ENCODE peak calls at places on chromosomes 5 and 9, in eight cellular contexts. C, O, D, K, I, E, L and T are unnamed samples.

GRCh38 chr5:176553260-176554085 is 4.3 kb downstream of the CDHR2 start:
- DNase-seq in C (no peak), O (peak; percentile 76), D (no peak), K (peak; percentile 95), I (no peak), E (no peak), L (no peak), T (no peak)

GRCh38 chr9:12640021-12640587 is 53.1 kb upstream of the TYRP1 start:
- DNase-seq in C (no peak), O (peak; percentile 72), D (peak; percentile 43), K (peak; percentile 57), I (peak; percentile 16), E (no peak), L (no peak), T (no peak)

GRCh38 chr9:129761901-129762359 is 9.1 kb upstream of the PTGES start:
- DNase-seq in C (no peak), O (no peak), D (peak; percentile 83), K (peak; percentile 35), I (no peak), E (no peak), L (no peak), T (no peak)

GRCh38 chr9:120080781-120081180 is 499.2 kb downstream of the CDK5RAP2 start:
- DNase-seq in C (no peak), O (no peak), D (no peak), K (no peak), I (no peak), E (no peak), L (no peak), T (no peak)

GRCh38 chr5:65928860-65929259 is 2.5 kb downstream of the ERBIN start:
- DNase-seq in C (no peak), O (no peak), D (no peak), K (no peak), I (no peak), E (no peak), L (no peak), T (no peak)

GRCh38 chr5:157582731-157583580 is 7.4 kb upstream of the ADAM19 start:
- DNase-seq in C (no peak), O (no peak), D (no peak), K (no peak), I (no peak), E (no peak), L (no peak), T (no peak)

GRCh38 chr9:87324613-87325194 is 173.0 kb upstream of the DAPK1 start:
- DNase-seq in C (no peak), O (peak; percentile 72), D (peak; percentile 68), K (peak; percentile 58), I (no peak), E (peak; percentile 43), L (no peak), T (no peak)

GRCh38 chr9:113973963-113974413 is 97.9 kb downstream of the ZNF618 start:
- DNase-seq in C (no peak), O (no peak), D (peak; percentile 25), K (no peak), I (no peak), E (no peak), L (no peak), T (no peak)

GRCh38 chr5:159469496-159470370 is 139.4 kb upstream of the IL12B start:
- DNase-seq in C (no peak), O (no peak), D (no peak), K (peak; percentile 61), I (peak; percentile 8), E (peak; percentile 11), L (no peak), T (no peak)

GRCh38 chr9:78354324-78354973 is 57.5 kb downstream of the PSAT1 start:
- DNase-seq in C (no peak), O (no peak), D (no peak), K (peak; percentile 18), I (no peak), E (no peak), L (no peak), T (no peak)

GRCh38 chr9:5122542-5122941 is 62.9 kb downstream of the INSL6 start:
- DNase-seq in C (no peak), O (no peak), D (no peak), K (peak; percentile 15), I (no peak), E (no peak), L (no peak), T (no peak)

GRCh38 chr9:115035872-115036612 is 81.9 kb downstream of the TNC start:
- DNase-seq in C (no peak), O (peak; percentile 27), D (peak; percentile 86), K (no peak), I (no peak), E (no peak), L (no peak), T (no peak)

GRCh38 chr5:172727551-172727950 is 43.4 kb downstream of the DUSP1 start:
- DNase-seq in C (peak; percentile 35), O (no peak), D (no peak), K (no peak), I (no peak), E (no peak), L (no peak), T (no peak)

GRCh38 chr5:25295067-25295466 is 650.3 kb upstream of the CDH10 start:
- DNase-seq in C (no peak), O (peak; percentile 19), D (no peak), K (peak; percentile 72), I (no peak), E (no peak), L (no peak), T (no peak)

GRCh38 chr5:73448451-73449136 is at the start of gene FOXD1:
- DNase-seq in C (peak; percentile 85), O (peak; percentile 87), D (peak; percentile 97), K (peak; percentile 83), I (peak; percentile 60), E (no peak), L (no peak), T (peak; percentile 53)

GRCh38 chr9:136239963-136240330 is 5.7 kb downstream of the QSOX2 start:
- DNase-seq in C (no peak), O (no peak), D (no peak), K (no peak), I (no peak), E (no peak), L (no peak), T (no peak)

GRCh38 chr9:18002718-18003438 is 424.0 kb downstream of the SH3GL2 start:
- DNase-seq in C (no peak), O (peak; percentile 60), D (no peak), K (no peak), I (no peak), E (no peak), L (no peak), T (no peak)

DNA sequence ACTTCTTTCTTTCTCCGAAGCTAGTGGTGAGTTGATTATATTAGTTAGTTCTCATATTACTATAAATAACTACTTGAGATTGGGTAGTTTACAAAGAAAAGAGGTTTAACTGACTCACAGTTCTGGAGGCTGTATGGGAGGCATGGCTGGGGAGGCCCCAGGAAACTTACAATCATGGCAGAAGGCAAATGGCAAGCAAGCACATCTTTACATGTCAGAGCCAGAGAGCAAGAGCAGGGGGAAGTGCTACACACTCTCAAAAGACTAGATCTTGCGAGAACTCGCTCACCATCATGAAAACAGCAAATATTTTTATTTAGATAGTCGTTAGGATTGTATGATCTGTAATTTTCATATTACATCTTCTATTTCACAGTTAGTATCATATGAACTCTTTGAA is 711.2 kb downstream of the PTPRD start:
- DNase-seq in C (no peak), O (no peak), D (no peak), K (no peak), I (no peak), E (no peak), L (no peak), T (no peak)
- H3K27ac ChIP-seq in C (no peak overlapping the region), O (no peak overlapping the region), D (no peak overlapping the region), K (no peak overlapping the region), I (no peak overlapping the region), E (no peak overlapping the region), L (no peak overlapping the region), T (no peak overlapping the region)

GRCh38 chr5:17114233-17114632 is 103.2 kb upstream of the BASP1 start:
- DNase-seq in C (no peak), O (no peak), D (no peak), K (peak; percentile 96), I (no peak), E (no peak), L (no peak), T (no peak)
- H3K4me3 ChIP-seq in C (no peak overlapping the region), O (no peak overlapping the region), D (no peak overlapping the region), K (peak overlapping the region; percentile 34), I (no peak overlapping the region), E (no peak overlapping the region), L (no peak overlapping the region), T (no peak overlapping the region)

DNA sequence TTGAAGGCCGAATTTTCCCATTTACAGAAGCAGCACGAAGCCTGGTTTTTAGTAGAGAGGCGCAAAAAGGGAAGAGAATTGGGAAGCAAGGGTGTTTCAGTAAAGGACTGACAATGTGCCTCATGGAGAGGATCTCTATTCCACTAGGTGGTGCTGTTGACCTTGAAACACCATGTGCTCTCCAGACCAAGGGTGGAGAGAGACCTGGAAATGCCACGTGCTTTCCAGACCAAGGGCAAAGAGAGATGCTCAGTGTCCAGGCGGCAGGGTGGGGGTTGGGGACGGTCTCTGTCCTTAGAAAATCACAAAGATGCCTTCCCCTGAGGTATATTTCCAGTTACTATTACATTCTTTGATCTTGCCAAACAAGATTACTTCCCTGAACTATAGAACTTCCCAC is 425.3 kb downstream of the CSNK1G3 start:
- DNase-seq in C (no peak), O (peak; percentile 25), D (peak; percentile 67), K (peak; percentile 72), I (peak; percentile 9), E (no peak), L (no peak), T (no peak)
- H3K9me3 ChIP-seq in C (peaks cover 11% of the 10 kb centered on the region), O (peaks cover 8% of the 10 kb centered on the region), D (peaks cover 14% of the 10 kb centered on the region), K (no peaks in the 10 kb centered on the region), I (no peaks in the 10 kb centered on the region), E (no peaks in the 10 kb centered on the region), L (peaks cover 7% of the 10 kb centered on the region), T (peaks cover 17% of the 10 kb centered on the region)

DNA sequence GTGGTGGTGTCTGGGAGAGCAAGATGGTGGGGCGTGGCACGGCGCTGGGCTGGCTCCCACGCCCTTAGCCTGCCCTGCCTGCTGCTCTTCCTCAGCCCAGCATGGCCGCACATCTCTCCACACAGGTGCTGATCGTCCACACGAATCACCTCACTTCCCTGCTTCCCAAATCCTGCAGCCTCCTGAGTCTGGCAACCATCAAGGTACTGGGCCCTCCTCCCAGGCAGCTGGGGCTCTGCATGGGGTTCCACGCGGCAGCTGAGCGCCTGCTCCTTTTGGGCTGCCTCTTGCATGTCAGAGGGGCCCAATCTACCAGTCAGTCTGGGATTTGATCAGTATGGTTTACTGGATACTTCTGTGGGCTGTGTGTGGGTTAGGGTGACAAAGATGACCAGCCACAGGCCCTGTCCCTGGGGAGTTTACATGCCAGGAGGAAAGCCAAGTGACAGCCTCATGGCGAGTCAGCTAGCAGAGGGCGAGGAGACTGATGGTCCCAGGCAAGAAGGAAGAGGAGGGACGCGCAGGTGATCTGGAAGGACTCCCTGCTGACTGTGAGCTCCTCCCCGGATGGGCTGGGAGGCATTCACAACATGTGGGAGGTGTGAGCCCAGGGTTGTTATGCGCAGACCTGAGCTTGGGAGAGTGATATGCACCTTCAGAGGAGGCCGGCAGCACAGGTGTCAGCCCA is 6.0 kb downstream of the LRSAM1 start:
- DNase-seq in C (peak; percentile 50), O (no peak), D (no peak), K (peak; percentile 73), I (no peak), E (no peak), L (no peak), T (no peak)
- H3K27ac ChIP-seq in C (no peak overlapping the region), O (no peak overlapping the region), D (no peak overlapping the region), K (peak overlapping the region; percentile 48), I (no peak overlapping the region), E (no peak overlapping the region), L (no peak overlapping the region), T (no peak overlapping the region)